ENCODE peak calls at places on chromosomes 13 and 19, in ten cellular contexts. W, P, M, I, T, J, H, X, S and F are unnamed samples.

GRCh38 chr19:18206018-18206417 is 2.2 kb upstream of the RAB3A start:
- DNase-seq in H (no peak), S (no peak), P (no peak), T (no peak), W (no peak), J (no peak), X (no peak), I (no peak), M (no peak), F (no peak)

GRCh38 chr19:52138614-52139290 is 986 bp downstream of the ZNF616 start:
- DNase-seq in H (no peak), I (no peak), X (no peak), W (peak; percentile 15), T (no peak), M (no peak), S (peak; percentile 34), P (no peak), J (no peak), F (peak; percentile 49)

GRCh38 chr13:111502957-111503356 is 182.5 kb downstream of the TEX29 start:
- DNase-seq in W (no peak), H (no peak), T (no peak), J (no peak), P (no peak), X (no peak), I (no peak), M (peak; percentile 27), S (no peak), F (no peak)

GRCh38 chr19:3375221-3376088 is 9.1 kb downstream of the NFIC start:
- DNase-seq in S (peak; percentile 57), I (peak; percentile 90), H (no peak), X (peak; percentile 69), M (peak; percentile 95), W (peak; percentile 92), J (no peak), T (peak; percentile 99), P (peak; percentile 86), F (no peak)

GRCh38 chr13:32409561-32410440 is 18.1 kb downstream of the N4BP2L1 start:
- DNase-seq in T (peak; percentile 72), I (no peak), P (no peak), S (no peak), X (no peak), W (no peak), J (no peak), M (no peak), H (no peak), F (no peak)

GRCh38 chr19:34317311-34317927 is 47.6 kb upstream of the GPI start:
- DNase-seq in W (no peak), S (peak; percentile 42), H (no peak), X (no peak), M (no peak), P (no peak), I (no peak), T (no peak), J (no peak), F (no peak)

GRCh38 chr13:30463820-30464495 is 1.8 kb downstream of the HMGB1 start:
- DNase-seq in T (peak; percentile 81), P (peak; percentile 80), I (peak; percentile 83), S (peak; percentile 60), J (peak; percentile 90), W (peak; percentile 73), H (peak; percentile 25), X (peak; percentile 48), M (no peak), F (no peak)

GRCh38 chr13:26557393-26558073 is at the start of gene WASF3:
- DNase-seq in W (peak; percentile 95), J (peak; percentile 79), I (peak; percentile 97), M (peak; percentile 100), S (peak; percentile 94), H (no peak), T (peak; percentile 96), X (peak; percentile 85), P (peak; percentile 96), F (no peak)

GRCh38 chr13:41461527-41462124 is 4.3 kb downstream of the RGCC start:
- DNase-seq in T (no peak), S (no peak), W (no peak), M (no peak), X (no peak), J (peak; percentile 22), H (no peak), I (no peak), P (no peak), F (no peak)

GRCh38 chr19:3404324-3405260 is 38.2 kb downstream of the NFIC start:
- DNase-seq in I (peak; percentile 92), X (peak; percentile 91), H (no peak), W (peak; percentile 94), P (peak; percentile 92), S (peak; percentile 58), M (peak; percentile 99), T (peak; percentile 96), J (no peak), F (no peak)

GRCh38 chr13:94579063-94579462 is 16.9 kb downstream of the TGDS start:
- DNase-seq in M (no peak), X (no peak), S (no peak), J (no peak), H (no peak), I (no peak), T (no peak), P (no peak), W (no peak), F (no peak)

GRCh38 chr19:11674067-11674492 is 64.7 kb downstream of the ZNF823 start:
- DNase-seq in H (no peak), J (no peak), W (no peak), S (no peak), X (no peak), I (no peak), M (no peak), T (no peak), P (no peak), F (no peak)

GRCh38 chr13:20291037-20291436 is 58.9 kb upstream of the GJB6 start:
- DNase-seq in T (no peak), P (no peak), X (no peak), W (no peak), J (no peak), I (no peak), M (no peak), S (no peak), H (no peak), F (no peak)

GRCh38 chr13:85737952-85738351 is 61.3 kb downstream of the SLITRK6 start:
- DNase-seq in I (no peak), S (no peak), H (no peak), J (no peak), P (no peak), W (no peak), T (no peak), M (no peak), X (no peak), F (no peak)
- TF ChIP-seq CTCF in I (no peak), S (no peak), H (no peak), J (no peak), P (no peak), W (no peak), T (no peak), M (no peak), X (no peak), F (no peak)

GRCh38 chr13:96091164-96091931 is 1.4 kb downstream of the HS6ST3 start:
- DNase-seq in P (peak; percentile 60), S (no peak), I (peak; percentile 75), X (no peak), T (peak; percentile 74), J (peak; percentile 8), M (peak; percentile 74), W (peak; percentile 40), H (no peak), F (peak; percentile 37)
- H3K4me3 ChIP-seq in P (peak overlapping the region; percentile 57), S (no peak overlapping the region), I (peak overlapping the region; percentile 63), X (peak overlapping the region; percentile 46), T (peak overlapping the region; percentile 62), J (peak overlapping the region; percentile 6), M (no peak overlapping the region), W (peak overlapping the region; percentile 31), H (no peak overlapping the region), F (peak overlapping the region; percentile 5)

GRCh38 chr19:44890366-44891015 is 563 bp upstream of the TOMM40 start:
- DNase-seq in T (peak; percentile 100), W (no peak), X (peak; percentile 100), P (peak; percentile 100), J (peak; percentile 99), I (peak; percentile 100), S (peak; percentile 100), M (peak; percentile 98), H (no peak), F (peak; percentile 100)
- H3K36me3 ChIP-seq in T (peaks cover 48% of the 10 kb centered on the region), W (peaks cover 6% of the 10 kb centered on the region), X (no peaks in the 10 kb centered on the region), P (peaks cover 60% of the 10 kb centered on the region), J (peaks cover 24% of the 10 kb centered on the region), I (peaks cover 51% of the 10 kb centered on the region), S (peaks cover 10% of the 10 kb centered on the region), M (peaks cover 49% of the 10 kb centered on the region), H (peaks cover 23% of the 10 kb centered on the region), F (peaks cover 11% of the 10 kb centered on the region)

GRCh38 chr19:41144403-41144802 is 30.2 kb downstream of the CYP2F1 start:
- DNase-seq in S (peak; percentile 94), X (peak; percentile 58), J (no peak), I (peak; percentile 87), P (peak; percentile 80), H (peak; percentile 79), T (peak; percentile 80), W (peak; percentile 79), M (peak; percentile 77), F (peak; percentile 82)
- TF ChIP-seq CTCF in S (peak; percentile 81), X (peak; percentile 76), J (peak; percentile 79), I (peak; percentile 76), P (peak; percentile 74), H (peak; percentile 81), T (peak; percentile 76), W (peak; percentile 67), M (peak; percentile 82), F (peak; percentile 75)

GRCh38 chr13:74687452-74688180 is 553.4 kb upstream of the KLF12 start:
- DNase-seq in H (no peak), J (no peak), X (no peak), S (no peak), W (no peak), P (no peak), I (no peak), M (no peak), T (no peak), F (no peak)
- H3K4me3 ChIP-seq in H (no peak overlapping the region), J (no peak overlapping the region), X (no peak overlapping the region), S (no peak overlapping the region), W (no peak overlapping the region), P (no peak overlapping the region), I (no peak overlapping the region), M (no peak overlapping the region), T (no peak overlapping the region), F (no peak overlapping the region)

GRCh38 chr19:45782162-45782623 is at the start of gene DMPK:
- DNase-seq in X (no peak), H (no peak), I (no peak), M (peak; percentile 95), W (peak; percentile 54), J (no peak), P (peak; percentile 78), T (peak; percentile 86), S (no peak), F (peak; percentile 47)
- H3K36me3 ChIP-seq in X (peaks cover 10% of the 10 kb centered on the region), H (peaks cover 4% of the 10 kb centered on the region), I (peaks cover 29% of the 10 kb centered on the region), M (peaks cover 41% of the 10 kb centered on the region), W (peaks cover 11% of the 10 kb centered on the region), J (peaks cover 25% of the 10 kb centered on the region), P (peaks cover 35% of the 10 kb centered on the region), T (peaks cover 24% of the 10 kb centered on the region), S (no peaks in the 10 kb centered on the region), F (no peaks in the 10 kb centered on the region)

GRCh38 chr19:21586341-21587116 is 81.1 kb downstream of the ZNF429 start:
- DNase-seq in T (no peak), S (no peak), J (no peak), I (no peak), M (no peak), H (no peak), W (peak; percentile 58), P (peak; percentile 77), X (no peak), F (no peak)
- TF ChIP-seq CTCF in T (no peak), S (no peak), J (no peak), I (no peak), M (no peak), H (no peak), W (no peak), P (no peak), X (no peak), F (no peak)

GRCh38 chr13:77477299-77477848 is 58.1 kb upstream of the SCEL start:
- DNase-seq in I (no peak), P (no peak), S (no peak), X (no peak), W (no peak), M (no peak), J (no peak), H (no peak), T (no peak), F (no peak)
- H3K4me3 ChIP-seq in I (no peak overlapping the region), P (no peak overlapping the region), S (no peak overlapping the region), X (no peak overlapping the region), W (no peak overlapping the region), M (no peak overlapping the region), J (no peak overlapping the region), H (no peak overlapping the region), T (no peak overlapping the region), F (no peak overlapping the region)